ENCODE peak calls at places on chromosomes 2 and 18, in ten cellular contexts. A, C, V, B, J, I, M, G, U and K are unnamed samples.

GRCh38 chr2:163773276-163773675 is 37.5 kb upstream of the FIGN start:
- DNase-seq in C (no peak), M (no peak), V (no peak), U (no peak), I (no peak), G (no peak), J (no peak), A (no peak), B (no peak), K (no peak)

GRCh38 chr2:111698743-111699554 is 185.0 kb downstream of the ANAPC1 start:
- DNase-seq in C (peak), U (peak), I (peak), J (peak), M (peak), B (peak), G (no peak), A (peak), V (peak), K (peak)

GRCh38 chr2:88755836-88756235 is 64.4 kb downstream of the RPIA start:
- DNase-seq in A (no peak), U (no peak), I (no peak), C (no peak), V (no peak), B (no peak), M (no peak), J (no peak), G (no peak), K (no peak)

GRCh38 chr2:68937346-68938055 is 15.2 kb downstream of the GKN2 start:
- DNase-seq in B (no peak), I (no peak), M (no peak), G (no peak), J (peak), U (no peak), V (no peak), A (no peak), C (no peak), K (no peak)

GRCh38 chr2:167057461-167057860 is 169.2 kb downstream of the XIRP2 start:
- DNase-seq in C (no peak), V (no peak), U (no peak), G (no peak), A (no peak), I (no peak), B (no peak), M (no peak), J (no peak), K (no peak)

GRCh38 chr2:150686391-150686790 is 198.9 kb upstream of the RND3 start:
- DNase-seq in J (no peak), G (no peak), B (no peak), A (no peak), M (no peak), I (no peak), C (no peak), V (no peak), U (no peak), K (no peak)

GRCh38 chr18:55407191-55407590 is 180.8 kb downstream of the TCF4 start:
- DNase-seq in V (no peak), G (no peak), A (no peak), M (no peak), J (no peak), C (no peak), I (no peak), B (no peak), U (no peak), K (no peak)

GRCh38 chr2:6352906-6353515 is 512.7 kb downstream of the CMPK2 start:
- DNase-seq in G (no peak), U (no peak), B (peak), V (peak), A (peak), I (no peak), C (no peak), M (peak), J (peak), K (peak)

GRCh38 chr18:56747032-56747658 is 96.0 kb downstream of the WDR7 start:
- DNase-seq in C (no peak), A (no peak), G (no peak), M (peak), J (no peak), V (no peak), I (no peak), U (no peak), B (no peak), K (peak)

GRCh38 chr2:227188292-227188691 is 23.9 kb downstream of the COL4A3 start:
- DNase-seq in J (no peak), G (no peak), I (no peak), B (no peak), C (no peak), A (no peak), U (peak), M (no peak), V (peak), K (no peak)

GRCh38 chr2:104050632-104051242 is 803.2 kb upstream of the POU3F3 start:
- DNase-seq in G (no peak), U (no peak), V (no peak), M (no peak), I (no peak), A (peak), C (no peak), B (no peak), J (no peak), K (no peak)

GRCh38 chr2:44686561-44686960 is 254.9 kb upstream of the SIX3 start:
- DNase-seq in V (peak), M (no peak), A (no peak), U (peak), G (no peak), I (no peak), C (no peak), J (peak), B (no peak), K (no peak)

GRCh38 chr18:62346327-62347090 is 21.4 kb downstream of the TNFRSF11A start:
- DNase-seq in G (no peak), B (no peak), M (no peak), C (no peak), V (no peak), A (no peak), J (no peak), U (no peak), I (no peak), K (no peak)

GRCh38 chr2:61410185-61410584 is 60.7 kb downstream of the USP34 start:
- DNase-seq in G (no peak), J (no peak), M (no peak), C (no peak), B (no peak), A (no peak), U (no peak), V (peak), I (no peak), K (no peak)

GRCh38 chr2:27823135-27823534 is 51.6 kb downstream of the MRPL33 start:
- DNase-seq in B (no peak), I (no peak), J (peak), C (no peak), M (no peak), G (no peak), V (no peak), U (no peak), A (no peak), K (no peak)

GRCh38 chr2:173109253-173110188 is 33.9 kb downstream of the MAP3K20 start:
- DNase-seq in G (no peak), B (peak), M (no peak), J (peak), V (peak), U (peak), I (no peak), A (no peak), C (no peak), K (no peak)

GRCh38 chr2:127170452-127171197 is 49.5 kb downstream of the CYP27C1 start:
- DNase-seq in G (no peak), U (no peak), B (no peak), C (no peak), V (no peak), I (no peak), A (no peak), M (no peak), J (no peak), K (no peak)